ENCODE peak calls at places on chromosome 21, in nine cellular contexts. Z is colonic mucosa, W is GM23338, F is right lobe of liver, A is ovary, V is OCI-LY7, I is suprapubic skin, N is heart left ventricle, Y is transverse colon. C is an unnamed sample.

GRCh38 chr21:26961704-26962103 is 5.2 kb downstream of the ADAMTS5 start:
- DNase-seq in N (no peak), Y (no peak), Z (peak), F (no peak), A (peak), W (peak), V (no peak), I (no peak), C (no peak)

GRCh38 chr21:16713331-16714114 is 799.3 kb upstream of the CXADR start:
- DNase-seq in A (no peak), N (no peak), Z (no peak), W (no peak), I (no peak), F (no peak), V (no peak), Y (no peak), C (no peak)

GRCh38 chr21:27132270-27132669 is 165.4 kb upstream of the ADAMTS5 start:
- DNase-seq in I (no peak), A (no peak), Y (no peak), V (no peak), N (no peak), W (no peak), F (no peak), Z (no peak), C (no peak)

GRCh38 chr21:27580276-27580675 is 613.4 kb upstream of the ADAMTS5 start:
- DNase-seq in A (no peak), N (no peak), F (no peak), V (no peak), Y (no peak), Z (no peak), W (no peak), I (no peak), C (no peak)

GRCh38 chr21:41903559-41904351 is 24.6 kb upstream of the PRDM15 start:
- DNase-seq in Y (no peak), V (no peak), A (no peak), N (no peak), W (no peak), F (no peak), I (no peak), Z (no peak), C (peak)

GRCh38 chr21:42533963-42534355 is 20.3 kb downstream of the SLC37A1 start:
- DNase-seq in W (no peak), F (no peak), Z (no peak), A (no peak), V (no peak), N (no peak), I (peak), Y (peak), C (peak)

GRCh38 chr21:25298512-25299491 is 308.5 kb downstream of the MRPL39 start:
- DNase-seq in N (no peak), W (no peak), F (no peak), I (no peak), Y (no peak), Z (no peak), V (peak), A (no peak), C (no peak)

GRCh38 chr21:42193131-42193671 is 25.7 kb upstream of the ABCG1 start:
- DNase-seq in F (no peak), N (no peak), V (no peak), Y (no peak), A (no peak), Z (peak), W (no peak), I (no peak), C (no peak)

GRCh38 chr21:31233711-31234110 is 110.3 kb downstream of the TIAM1 start:
- DNase-seq in Y (no peak), W (no peak), I (no peak), A (no peak), F (no peak), V (no peak), N (no peak), Z (no peak), C (no peak)

GRCh38 chr21:41243107-41243506 is 73.5 kb upstream of the FAM3B start:
- DNase-seq in A (no peak), V (no peak), Z (no peak), I (no peak), N (no peak), Y (no peak), F (no peak), W (no peak), C (no peak)

GRCh38 chr21:43864313-43864805 is 664 bp upstream of the AGPAT3 start:
- DNase-seq in N (peak), V (no peak), A (peak), I (no peak), Z (peak), F (peak), Y (peak), W (peak), C (no peak)

GRCh38 chr21:33655591-33656221 is 13.4 kb downstream of the ITSN1 start:
- DNase-seq in N (no peak), I (no peak), W (peak), F (no peak), Y (no peak), A (no peak), V (no peak), Z (peak), C (no peak)

GRCh38 chr21:46551636-46552241 is 53.1 kb downstream of the S100B start:
- DNase-seq in F (peak), A (no peak), I (no peak), V (peak), Y (no peak), Z (no peak), N (no peak), W (peak), C (peak)

GRCh38 chr21:31656199-31657095 is 3.0 kb upstream of the SOD1 start:
- DNase-seq in A (no peak), Z (no peak), F (no peak), V (no peak), W (no peak), Y (no peak), N (no peak), I (no peak), C (no peak)

GRCh38 chr21:17763286-17764037 is 55.7 kb downstream of the C21orf91 start:
- DNase-seq in Y (no peak), F (no peak), N (no peak), A (no peak), Z (no peak), W (no peak), I (no peak), V (no peak), C (no peak)

GRCh38 chr21:41857771-41858300 is 21.3 kb downstream of the PRDM15 start:
- DNase-seq in V (no peak), W (no peak), A (no peak), I (no peak), F (no peak), N (no peak), Y (no peak), Z (no peak), C (no peak)

DNA sequence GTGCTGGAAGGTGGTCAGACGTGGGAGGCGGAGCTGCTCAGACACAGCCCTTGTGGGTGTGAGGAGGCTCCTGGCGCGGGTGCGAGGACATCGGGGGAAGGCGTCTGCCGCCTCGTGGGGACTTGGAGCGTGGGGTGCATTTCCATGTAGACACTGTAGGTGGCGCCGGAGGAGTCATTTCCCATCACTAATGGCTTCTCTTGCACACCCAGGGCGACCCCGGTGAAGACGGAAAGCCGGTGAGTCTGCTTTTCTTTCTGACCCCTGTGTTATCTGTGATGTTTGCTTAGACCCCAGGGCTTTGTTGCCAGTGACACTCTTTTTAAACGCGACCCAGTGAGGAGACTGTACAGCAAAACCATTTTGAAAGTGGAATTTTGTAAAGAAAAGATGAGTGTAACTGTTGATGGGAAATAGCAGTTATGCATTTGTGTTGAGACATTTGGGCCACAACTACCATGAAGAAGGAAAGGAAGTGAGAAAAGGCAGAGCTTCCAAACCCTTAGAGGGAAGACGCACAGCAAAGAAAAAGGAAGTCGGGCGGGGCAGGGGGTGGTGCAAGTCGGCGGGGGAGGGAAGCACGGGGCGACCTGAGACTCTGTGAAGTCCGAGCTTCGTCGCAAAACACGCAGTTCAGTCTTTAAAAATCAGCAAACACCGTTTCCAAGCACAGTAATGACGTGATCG is 64.0 kb downstream of the SLC19A1 start:
- DNase-seq in A (peak), Z (peak), W (peak), N (peak), V (peak), I (no peak), F (no peak), Y (peak), C (no peak)
- TF ChIP-seq CTCF in A (peak), Z (peak), W (peak), N (peak), V (peak), I (peak), F (peak), Y (peak), C (peak)

DNA sequence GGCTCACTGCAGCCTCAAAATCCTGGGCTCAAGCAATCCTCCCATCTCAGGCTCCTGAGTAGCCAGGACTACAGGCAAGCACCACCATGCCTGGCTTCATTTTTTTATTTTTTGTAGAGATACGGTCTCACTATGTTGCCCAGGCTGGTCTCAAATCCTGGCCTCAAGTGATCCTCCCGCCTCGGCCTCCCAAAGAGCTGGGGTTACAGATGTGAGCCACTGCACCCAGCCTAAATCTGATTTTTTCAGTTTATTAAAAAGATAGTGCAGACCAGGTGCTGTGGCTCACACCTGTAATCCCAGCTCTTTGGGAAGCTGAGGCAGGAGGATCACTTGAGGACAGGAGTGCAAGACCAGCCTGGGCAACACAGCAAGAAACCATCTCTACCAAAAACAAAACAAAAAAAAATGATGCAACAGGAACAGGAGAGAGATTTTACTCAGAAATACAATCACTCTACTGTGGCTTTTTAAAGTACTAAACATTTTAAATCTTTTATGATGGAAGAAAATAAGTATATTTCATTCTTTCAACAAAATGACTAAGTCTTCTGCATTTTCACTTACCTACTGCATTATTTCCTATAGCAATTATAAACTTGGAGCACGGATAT is 1.9 kb downstream of the PSMG1 start:
- DNase-seq in F (no peak), Y (no peak), I (no peak), W (no peak), Z (no peak), A (no peak), V (no peak), N (no peak), C (no peak)
- H3K27ac ChIP-seq in F (no peak), Y (no peak), I (no peak), W (no peak), Z (no peak), A (no peak), V (no peak), N (no peak), C (no peak)

DNA sequence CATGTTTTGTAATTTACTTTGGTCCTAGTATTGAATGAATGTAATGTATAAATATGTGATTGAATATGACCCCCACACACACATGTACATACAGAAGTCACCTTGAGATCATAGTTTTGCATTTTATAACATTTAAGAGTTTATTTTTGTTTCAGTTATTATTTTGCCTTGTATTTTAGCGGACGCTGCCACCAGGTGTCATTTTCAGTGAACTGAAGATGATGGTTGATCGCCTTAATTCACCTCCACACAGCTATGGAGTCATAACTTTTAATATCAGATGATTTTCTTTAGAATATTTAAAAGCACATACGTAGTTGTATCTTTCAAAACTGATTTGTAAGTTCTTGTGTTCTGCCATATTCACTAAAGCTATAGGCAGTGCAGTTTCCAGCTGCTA is 130.4 kb downstream of the DYRK1A start:
- DNase-seq in N (no peak), W (peak), F (no peak), Z (no peak), A (no peak), I (no peak), V (no peak), Y (no peak), C (no peak)
- TF ChIP-seq CTCF in N (no peak), W (peak), F (peak), Z (no peak), A (no peak), I (no peak), V (peak), Y (no peak), C (no peak)

GRCh38 chr21:34960672-34961071 is 88.4 kb downstream of the RUNX1 start:
- DNase-seq in A (no peak), F (no peak), Y (no peak), N (no peak), I (no peak), V (no peak), W (no peak), Z (no peak), C (no peak)
- H3K27ac ChIP-seq in A (no peak), F (no peak), Y (no peak), N (no peak), I (no peak), V (no peak), W (no peak), Z (no peak), C (no peak)

GRCh38 chr21:29335720-29336119 is 37.0 kb downstream of the BACH1 start:
- DNase-seq in V (no peak), Y (no peak), N (no peak), W (no peak), F (no peak), I (no peak), Z (no peak), A (no peak), C (no peak)
- TF ChIP-seq CTCF in V (peak), Y (no peak), N (no peak), W (peak), F (no peak), I (no peak), Z (no peak), A (no peak), C (no peak)

GRCh38 chr21:14879458-14879857 is 185.3 kb downstream of the NRIP1 start:
- DNase-seq in W (no peak), Z (no peak), I (no peak), N (peak), A (no peak), F (no peak), Y (no peak), V (no peak), C (no peak)

GRCh38 chr21:14880922-14881321 is 183.9 kb downstream of the NRIP1 start:
- DNase-seq in V (no peak), F (no peak), N (no peak), A (no peak), W (no peak), I (no peak), Y (no peak), Z (no peak), C (no peak)

GRCh38 chr21:14876464-14876863 is 188.3 kb downstream of the NRIP1 start:
- DNase-seq in N (no peak), I (no peak), W (no peak), A (no peak), Y (peak), V (no peak), Z (peak), F (no peak), C (no peak)

GRCh38 chr21:14877581-14878228 is 187.1 kb downstream of the NRIP1 start:
- DNase-seq in A (no peak), Y (no peak), I (no peak), V (no peak), W (no peak), Z (no peak), F (no peak), N (no peak), C (no peak)

GRCh38 chr21:14878971-14879370 is 185.8 kb downstream of the NRIP1 start:
- DNase-seq in F (no peak), Y (no peak), W (no peak), Z (no peak), I (no peak), A (no peak), V (no peak), N (no peak), C (no peak)
- H3K27ac ChIP-seq in F (peak), Y (no peak), W (no peak), Z (no peak), I (no peak), A (no peak), V (no peak), N (no peak), C (no peak)

DNA sequence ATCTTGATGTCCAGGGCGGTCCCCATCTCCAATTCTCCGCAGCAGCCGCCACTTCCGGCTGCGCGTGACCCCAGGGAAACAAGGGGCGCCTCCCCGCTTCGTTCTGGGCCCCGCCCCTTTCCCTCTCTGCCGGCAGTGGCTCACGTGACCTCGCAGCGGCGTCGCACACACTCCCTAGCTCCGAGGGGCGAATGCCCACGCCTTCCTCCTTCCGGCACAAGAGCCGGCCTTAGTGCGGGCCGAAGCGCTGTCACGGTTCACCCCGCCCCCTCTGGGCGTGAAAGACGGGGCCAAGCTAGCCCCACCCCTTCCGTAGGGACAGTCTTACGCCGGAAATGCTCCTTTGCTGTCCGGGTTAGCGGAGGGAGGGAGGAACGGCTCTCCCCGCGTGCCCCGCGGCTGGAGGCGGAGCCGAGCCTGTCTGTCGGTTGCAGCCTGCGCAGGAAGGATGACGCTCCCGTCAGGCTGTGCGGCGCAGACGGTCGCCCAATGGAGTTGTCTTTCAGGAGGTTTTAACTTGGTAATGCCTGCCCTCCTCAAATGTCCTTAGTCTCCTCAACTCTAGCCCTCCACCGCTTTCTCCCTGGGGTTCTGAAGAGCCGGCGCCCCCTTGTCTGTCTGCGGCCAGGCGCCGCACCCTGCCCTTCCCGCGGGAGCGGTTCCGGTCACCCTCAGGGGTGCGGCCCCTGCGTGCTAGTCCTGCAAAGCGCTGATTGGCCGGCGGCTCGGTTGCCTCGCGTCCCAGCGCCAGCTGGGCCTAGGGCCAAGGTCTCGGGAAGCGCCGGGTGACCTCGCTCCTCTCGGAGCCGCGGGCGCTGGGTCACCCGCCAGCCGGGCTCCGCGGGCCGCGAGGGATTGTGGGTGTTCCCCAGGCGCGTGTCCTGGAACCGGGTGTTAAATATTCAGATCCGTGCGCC is at the start of gene VPS26C:
- DNase-seq in I (peak), A (peak), N (peak), F (peak), Y (peak), V (peak), Z (peak), W (peak), C (peak)
- TF ChIP-seq CTCF in I (no peak), A (no peak), N (no peak), F (no peak), Y (no peak), V (no peak), Z (no peak), W (no peak), C (no peak)

C was measured in coronary artery.